ENCODE peak calls at places on chromosome 5, in five cellular contexts. D is neural crest cell; Q is anterior cingulate cortex; F is WTC11; X is stimulated activated effector memory CD8-positive, alpha-beta T cell treated with anti-CD3 and anti-CD28 coated beads, Interleukin-12 subunit alpha, Interleukin-12 subunit beta, amount 100 ng/mL, for 72 hours. T is an unnamed sample.

GRCh38 chr5:152271420-152271819 is 133.7 kb downstream of the NMUR2 start:
- DNase-seq in X (no peak), Q (no peak), F (peak; percentile 22), D (no peak), T (peak; percentile 46)

GRCh38 chr5:35478856-35479682 is 138.6 kb upstream of the SPEF2 start:
- DNase-seq in F (no peak), D (no peak), Q (no peak), X (no peak), T (no peak)

GRCh38 chr5:171595801-171596231 is 176.4 kb downstream of the FGF18 start:
- DNase-seq in D (no peak), F (no peak), Q (no peak), X (no peak), T (no peak)

GRCh38 chr5:111984044-111984443 is 227.1 kb upstream of the NREP start:
- DNase-seq in D (no peak), Q (no peak), F (no peak), X (no peak), T (no peak)

GRCh38 chr5:270340-270739 is 1.1 kb upstream of the PDCD6 start:
- DNase-seq in X (no peak), Q (no peak), D (no peak), F (no peak), T (no peak)

GRCh38 chr5:83430130-83431010 is 41.2 kb upstream of the VCAN start:
- DNase-seq in D (peak; percentile 67), F (peak; percentile 74), Q (no peak), X (peak; percentile 7), T (peak; percentile 64)

GRCh38 chr5:132425009-132425937 is 55.8 kb downstream of the SLC22A5 start:
- DNase-seq in Q (no peak), D (no peak), F (no peak), X (peak; percentile 43), T (no peak)

GRCh38 chr5:125199373-125199772 is 452.9 kb upstream of the ZNF608 start:
- DNase-seq in D (no peak), F (no peak), X (no peak), Q (no peak), T (no peak)

GRCh38 chr5:41083306-41083705 is 12.2 kb upstream of the MROH2B start:
- DNase-seq in Q (no peak), D (no peak), X (no peak), F (no peak), T (no peak)

GRCh38 chr5:41641621-41642020 is 131.2 kb upstream of the PLCXD3 start:
- DNase-seq in F (no peak), D (no peak), X (no peak), Q (no peak), T (no peak)

GRCh38 chr5:142499591-142500384 is 175.0 kb upstream of the SPRY4 start:
- DNase-seq in X (no peak), Q (no peak), F (no peak), D (no peak), T (no peak)

GRCh38 chr5:176513788-176514187 is 23.4 kb downstream of the RNF44 start:
- DNase-seq in F (no peak), Q (no peak), X (no peak), D (no peak), T (no peak)

GRCh38 chr5:110973510-110973909 is 98.0 kb upstream of the TSLP start:
- DNase-seq in X (no peak), D (no peak), Q (no peak), F (no peak), T (no peak)

GRCh38 chr5:149853019-149853648 is 91.5 kb downstream of the PDE6A start:
- DNase-seq in X (no peak), Q (no peak), F (peak; percentile 82), D (peak; percentile 82), T (peak; percentile 84)

GRCh38 chr5:1917830-1918487 is 35.2 kb upstream of the IRX4 start:
- DNase-seq in F (no peak), D (no peak), Q (no peak), X (no peak), T (no peak)

GRCh38 chr5:2207416-2207950 is 324.8 kb upstream of the IRX4 start:
- DNase-seq in D (no peak), Q (no peak), X (no peak), F (no peak), T (no peak)

GRCh38 chr5:180179399-180180197 is 29.4 kb downstream of the RASGEF1C start:
- DNase-seq in Q (no peak), F (no peak), D (no peak), X (no peak), T (no peak)

GRCh38 chr5:142239394-142240159 is 85.2 kb downstream of the SPRY4 start:
- DNase-seq in F (no peak), D (no peak), Q (no peak), X (no peak), T (no peak)

T was measured in head of caudate nucleus.